ENCODE peak calls at places on chromosomes 5 and 9, in nine cellular contexts. Y, K, U, F, C, X, W, G and O are unnamed samples.

GRCh38 chr5:157049605-157050004 is 9.3 kb downstream of the HAVCR1 start:
- DNase-seq in U (no peak), X (no peak), F (no peak), K (peak), W (no peak), Y (no peak), G (peak), C (no peak), O (no peak)

GRCh38 chr5:147234825-147235635 is at the start of gene STK32A:
- DNase-seq in W (no peak), X (peak), Y (no peak), K (peak), U (no peak), C (peak), G (no peak), F (no peak), O (no peak)

GRCh38 chr9:89427621-89428221 is 70.2 kb downstream of the SEMA4D start:
- DNase-seq in G (no peak), W (peak), Y (no peak), C (no peak), F (no peak), U (no peak), K (no peak), X (no peak), O (peak)

GRCh38 chr5:1291611-1292080 is 3.2 kb downstream of the TERT start:
- DNase-seq in U (no peak), G (no peak), W (no peak), F (peak), X (no peak), Y (no peak), K (no peak), C (no peak), O (no peak)

GRCh38 chr9:105063665-105064247 is 135.8 kb upstream of the ABCA1 start:
- DNase-seq in C (peak), U (peak), G (no peak), X (no peak), Y (no peak), F (no peak), W (peak), K (peak), O (no peak)

GRCh38 chr5:98368141-98368540 is 405.3 kb upstream of the RGMB start:
- DNase-seq in K (no peak), U (no peak), Y (no peak), X (no peak), F (no peak), C (no peak), W (no peak), G (no peak), O (no peak)

GRCh38 chr9:90895786-90896185 is 94.2 kb downstream of the SYK start:
- DNase-seq in K (no peak), Y (no peak), X (no peak), G (no peak), U (no peak), W (no peak), F (no peak), C (no peak), O (no peak)

GRCh38 chr9:129889461-129889935 is 54.2 kb downstream of the USP20 start:
- DNase-seq in W (peak), F (no peak), U (no peak), X (no peak), G (no peak), Y (no peak), C (no peak), K (no peak), O (no peak)

GRCh38 chr9:74025402-74025894 is 471.7 kb upstream of the RORB start:
- DNase-seq in F (no peak), G (no peak), U (no peak), W (no peak), Y (no peak), X (no peak), K (peak), C (peak), O (no peak)

GRCh38 chr5:94366811-94367210 is 251.6 kb downstream of the KIAA0825 start:
- DNase-seq in C (no peak), W (no peak), X (no peak), F (no peak), Y (no peak), G (no peak), K (no peak), U (no peak), O (no peak)

GRCh38 chr5:176389114-176389768 is 690 bp downstream of the HIGD2A start:
- DNase-seq in X (no peak), W (no peak), G (no peak), Y (no peak), K (no peak), C (no peak), U (no peak), F (no peak), O (no peak)

GRCh38 chr9:99353408-99353807 is 131.3 kb downstream of the SEC61B start:
- DNase-seq in Y (no peak), C (peak), G (no peak), F (no peak), W (no peak), U (peak), K (peak), X (no peak), O (no peak)

GRCh38 chr5:174559141-174559540 is 165.2 kb upstream of the MSX2 start:
- DNase-seq in W (no peak), U (no peak), C (no peak), Y (no peak), K (peak), F (no peak), G (no peak), X (no peak), O (no peak)

GRCh38 chr5:919356-920000 is 26.8 kb downstream of the TRIP13 start:
- DNase-seq in Y (no peak), U (no peak), C (no peak), W (no peak), X (no peak), F (no peak), K (no peak), G (no peak), O (no peak)

GRCh38 chr9:90100014-90100413 is 495.2 kb downstream of the GADD45G start:
- DNase-seq in Y (no peak), F (no peak), X (no peak), K (peak), W (no peak), U (no peak), C (peak), G (no peak), O (no peak)

GRCh38 chr5:172837640-172838039 is 3.6 kb downstream of the ERGIC1 start:
- DNase-seq in Y (peak), X (no peak), G (no peak), F (peak), C (no peak), W (peak), K (no peak), U (no peak), O (peak)

GRCh38 chr9:115593587-115594091 is 475.7 kb upstream of the TNC start:
- DNase-seq in Y (no peak), K (peak), U (no peak), G (peak), C (peak), W (no peak), F (peak), X (no peak), O (peak)

GRCh38 chr9:115494958-115495690 is 377.2 kb upstream of the TNC start:
- DNase-seq in F (no peak), U (no peak), X (no peak), K (no peak), W (no peak), G (no peak), C (no peak), Y (no peak), O (no peak)

GRCh38 chr9:109181284-109181683 is 14.2 kb upstream of the FRRS1L start:
- DNase-seq in C (no peak), F (peak), K (no peak), W (peak), X (peak), Y (no peak), G (no peak), U (no peak), O (peak)

DNA sequence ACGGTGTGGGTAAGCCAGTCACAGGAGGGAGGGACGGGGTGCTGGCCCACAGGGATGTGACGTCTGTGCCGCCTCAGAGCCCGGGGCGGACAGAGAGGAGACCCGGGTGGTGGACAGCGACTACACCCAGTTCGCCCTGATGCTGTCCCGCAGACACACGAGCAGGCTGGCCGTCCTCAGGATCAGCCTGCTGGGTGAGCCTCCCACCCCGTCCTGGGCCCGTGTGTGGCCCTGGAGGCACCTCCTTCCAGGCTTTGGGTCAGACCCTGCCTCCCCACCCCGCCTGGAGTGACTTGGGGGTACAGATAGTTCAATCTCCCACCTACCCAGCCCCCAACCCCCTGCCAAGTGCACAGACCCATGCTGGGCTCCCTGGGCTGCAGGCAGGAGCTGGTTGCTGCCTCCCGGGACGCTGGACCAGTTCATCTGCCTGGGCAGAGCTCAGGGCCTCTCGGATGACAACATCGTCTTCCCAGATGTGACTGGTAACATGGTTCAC is 1.7 kb downstream of the LCN12 start:
- DNase-seq in W (no peak), U (no peak), F (no peak), K (no peak), X (no peak), G (no peak), Y (no peak), C (no peak), O (no peak)
- TF ChIP-seq CTCF in W (no peak), U (no peak), F (no peak), K (no peak), X (no peak), G (no peak), Y (no peak), C (no peak), O (no peak)

GRCh38 chr5:124871299-124871698 is 124.9 kb upstream of the ZNF608 start:
- DNase-seq in U (no peak), C (peak), F (no peak), Y (no peak), K (peak), G (no peak), W (no peak), X (no peak), O (no peak)
- TF ChIP-seq CTCF in U (no peak), C (no peak), F (no peak), Y (no peak), K (no peak), G (no peak), W (no peak), X (no peak), O (no peak)

GRCh38 chr9:35226685-35227084 is 64.9 kb downstream of the UNC13B start:
- DNase-seq in W (no peak), F (no peak), X (no peak), G (no peak), C (no peak), K (no peak), Y (no peak), U (no peak), O (no peak)
- TF ChIP-seq CTCF in W (no peak), F (no peak), X (no peak), G (no peak), C (no peak), K (no peak), Y (no peak), U (no peak), O (no peak)

GRCh38 chr5:56685503-56686217 is 129.7 kb upstream of the MAP3K1 start:
- DNase-seq in X (no peak), Y (no peak), K (no peak), C (no peak), W (no peak), F (peak), G (no peak), U (no peak), O (no peak)
- TF ChIP-seq CTCF in X (no peak), Y (no peak), K (no peak), C (no peak), W (no peak), F (no peak), G (no peak), U (no peak), O (no peak)

DNA sequence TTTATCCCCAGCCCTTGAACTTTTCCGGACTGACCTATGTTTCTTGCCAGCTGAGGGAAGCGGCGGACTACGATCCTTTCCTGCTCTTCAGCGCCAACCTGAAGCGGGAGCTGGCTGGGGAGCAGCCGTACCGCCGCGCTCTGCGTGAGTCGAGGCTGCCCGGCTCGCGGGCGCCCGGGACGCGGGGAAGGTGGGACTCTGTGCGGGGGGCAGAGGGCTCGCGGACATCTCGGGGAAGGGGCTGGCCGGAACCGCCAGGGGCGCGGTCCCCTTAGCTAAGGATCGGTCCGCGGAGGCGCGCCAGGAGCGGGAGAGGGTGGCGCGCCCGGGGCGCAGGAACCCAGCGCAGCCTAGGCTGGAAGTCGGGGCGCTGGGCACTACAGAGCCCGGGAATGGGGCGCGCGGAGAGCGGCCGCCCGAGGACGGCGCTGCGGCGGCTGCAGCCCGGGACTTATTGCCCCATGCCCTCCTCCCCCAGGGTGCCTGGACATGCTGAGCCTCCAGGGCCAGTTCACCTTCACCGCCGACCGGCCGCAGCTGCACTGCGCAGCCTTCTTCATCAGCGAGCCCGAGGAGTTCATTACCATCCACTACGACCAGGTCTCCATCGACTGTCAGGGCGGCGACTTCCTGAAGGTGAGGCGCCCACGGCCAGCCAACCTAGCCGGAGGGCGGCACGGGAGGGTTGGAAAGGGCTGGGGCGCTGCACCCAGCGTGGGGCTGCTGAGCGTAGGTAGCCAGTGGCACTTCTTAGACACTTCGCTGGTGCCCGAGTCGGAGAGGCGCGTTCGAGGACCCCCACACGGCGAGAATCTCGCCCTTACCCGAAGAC is 922 bp downstream of the CRHBP start:
- DNase-seq in K (no peak), X (no peak), C (peak), Y (no peak), G (no peak), W (no peak), U (no peak), F (no peak), O (no peak)
- TF ChIP-seq CTCF in K (no peak), X (no peak), C (no peak), Y (no peak), G (no peak), W (no peak), U (no peak), F (no peak), O (no peak)